ENCODE peak calls at places on chromosomes 12 and 14, in four cellular contexts. One of them, this sample, is unnamed. For H3K4me1, the result is how much of the 10 kb centered on the place peaks cover.

GRCh38 chr12:106303202-106303820 is 778 bp downstream of the TCP11L2 start:
- DNase-seq in right atrium auricular region: peak
- DNase-seq in adrenal gland: peak
- DNase-seq in ascending aorta: peak
- DNase-seq in this sample: peak

GRCh38 chr14:78968249-78968648 is 798.1 kb downstream of the NRXN3 start:
- DNase-seq in right atrium auricular region: no peak
- DNase-seq in adrenal gland: no peak
- DNase-seq in ascending aorta: peak
- DNase-seq in this sample: no peak

GRCh38 chr14:52950410-52950897 is 396 bp downstream of the FERMT2 start:
- DNase-seq in right atrium auricular region: peak
- DNase-seq in adrenal gland: peak
- DNase-seq in ascending aorta: peak
- DNase-seq in this sample: peak

GRCh38 chr14:106141242-106142220 is 615.1 kb downstream of the TMEM121 start:
- DNase-seq in right atrium auricular region: no peak
- DNase-seq in adrenal gland: no peak
- DNase-seq in ascending aorta: no peak
- DNase-seq in this sample: no peak

GRCh38 chr14:61973981-61974380 is 211.8 kb downstream of the SNAPC1 start:
- DNase-seq in right atrium auricular region: no peak
- DNase-seq in adrenal gland: no peak
- DNase-seq in ascending aorta: no peak
- DNase-seq in this sample: no peak

GRCh38 chr14:36132826-36133225 is 43.7 kb downstream of the PTCSC3 start:
- DNase-seq in right atrium auricular region: no peak
- DNase-seq in adrenal gland: no peak
- DNase-seq in ascending aorta: no peak
- DNase-seq in this sample: no peak

GRCh38 chr12:27965411-27965810 is 7.1 kb downstream of the PTHLH start:
- DNase-seq in right atrium auricular region: no peak
- DNase-seq in adrenal gland: no peak
- DNase-seq in ascending aorta: no peak
- DNase-seq in this sample: no peak

GRCh38 chr14:100398044-100398443 is 74.9 kb downstream of the SLC25A47 start:
- DNase-seq in right atrium auricular region: no peak
- DNase-seq in adrenal gland: no peak
- DNase-seq in ascending aorta: no peak
- DNase-seq in this sample: no peak

GRCh38 chr14:23364164-23364571 is 804 bp downstream of the EFS start:
- DNase-seq in right atrium auricular region: peak
- DNase-seq in adrenal gland: no peak
- DNase-seq in ascending aorta: peak
- DNase-seq in this sample: peak

GRCh38 chr14:37093364-37093763 is 79.0 kb downstream of the SLC25A21 start:
- DNase-seq in right atrium auricular region: no peak
- DNase-seq in adrenal gland: no peak
- DNase-seq in ascending aorta: no peak
- DNase-seq in this sample: no peak

GRCh38 chr14:51719970-51720369 is 68.3 kb downstream of the FRMD6 start:
- DNase-seq in right atrium auricular region: no peak
- DNase-seq in adrenal gland: no peak
- DNase-seq in ascending aorta: no peak
- DNase-seq in this sample: no peak

GRCh38 chr12:14602128-14602527 is 34.4 kb upstream of the PLBD1 start:
- DNase-seq in right atrium auricular region: no peak
- DNase-seq in adrenal gland: no peak
- DNase-seq in ascending aorta: no peak
- DNase-seq in this sample: no peak

GRCh38 chr12:115785548-115785947 is 491.9 kb downstream of the MED13L start:
- DNase-seq in right atrium auricular region: no peak
- DNase-seq in adrenal gland: no peak
- DNase-seq in ascending aorta: no peak
- DNase-seq in this sample: no peak

GRCh38 chr12:111393700-111394275 is 11.9 kb upstream of the SH2B3 start:
- DNase-seq in right atrium auricular region: peak
- DNase-seq in adrenal gland: peak
- DNase-seq in ascending aorta: no peak
- DNase-seq in this sample: no peak

GRCh38 chr14:54574528-54574927 is 7.6 kb downstream of the SAMD4A start:
- DNase-seq in right atrium auricular region: no peak
- DNase-seq in adrenal gland: no peak
- DNase-seq in ascending aorta: no peak
- DNase-seq in this sample: no peak

GRCh38 chr12:123767613-123768012 is 5.5 kb downstream of the DNAH10 start:
- DNase-seq in right atrium auricular region: no peak
- DNase-seq in adrenal gland: no peak
- DNase-seq in ascending aorta: no peak
- DNase-seq in this sample: no peak

GRCh38 chr14:99688629-99689028 is 4.5 kb downstream of the CYP46A1 start:
- DNase-seq in right atrium auricular region: peak
- DNase-seq in adrenal gland: no peak
- DNase-seq in ascending aorta: no peak
- DNase-seq in this sample: no peak

GRCh38 chr12:46256942-46257341 is 11.9 kb downstream of the SLC38A1 start:
- DNase-seq in right atrium auricular region: no peak
- DNase-seq in adrenal gland: no peak
- DNase-seq in ascending aorta: no peak
- DNase-seq in this sample: no peak

GRCh38 chr14:54087376-54087775 is 130.8 kb upstream of the BMP4 start:
- DNase-seq in right atrium auricular region: no peak
- DNase-seq in adrenal gland: no peak
- DNase-seq in ascending aorta: no peak
- DNase-seq in this sample: no peak

GRCh38 chr12:321606-322326 is 59.1 kb upstream of the SLC6A13 start:
- DNase-seq in right atrium auricular region: no peak
- DNase-seq in adrenal gland: no peak
- DNase-seq in ascending aorta: no peak
- DNase-seq in this sample: no peak

GRCh38 chr14:35121026-35121886 is 534 bp downstream of the PPP2R3C start:
- DNase-seq in right atrium auricular region: no peak
- DNase-seq in adrenal gland: peak
- DNase-seq in ascending aorta: no peak
- DNase-seq in this sample: peak

GRCh38 chr14:102993523-102993922 is 63.8 kb downstream of the CDC42BPB start:
- DNase-seq in right atrium auricular region: no peak
- DNase-seq in adrenal gland: no peak
- DNase-seq in ascending aorta: no peak
- DNase-seq in this sample: no peak

GRCh38 chr12:52573743-52574142 is at the start of gene KRT74:
- DNase-seq in right atrium auricular region: no peak
- DNase-seq in adrenal gland: no peak
- DNase-seq in ascending aorta: no peak
- DNase-seq in this sample: no peak

GRCh38 chr12:121003650-121004049 is 12.6 kb downstream of the C12orf43 start:
- DNase-seq in right atrium auricular region: no peak
- DNase-seq in adrenal gland: no peak
- DNase-seq in ascending aorta: no peak
- DNase-seq in this sample: no peak

GRCh38 chr14:54120260-54120659 is 163.6 kb upstream of the BMP4 start:
- DNase-seq in right atrium auricular region: no peak
- DNase-seq in adrenal gland: no peak
- DNase-seq in ascending aorta: no peak
- DNase-seq in this sample: no peak

GRCh38 chr14:59918824-59919581 is 941 bp upstream of the LRRC9 start:
- DNase-seq in right atrium auricular region: no peak
- DNase-seq in adrenal gland: peak
- DNase-seq in ascending aorta: no peak
- DNase-seq in this sample: no peak

GRCh38 chr14:24690492-24690891 is 56.5 kb upstream of the GZMB start:
- DNase-seq in right atrium auricular region: no peak
- DNase-seq in adrenal gland: no peak
- DNase-seq in ascending aorta: no peak
- DNase-seq in this sample: no peak

GRCh38 chr12:45518516-45519235 is 210.8 kb upstream of the ARID2 start:
- DNase-seq in right atrium auricular region: no peak
- DNase-seq in adrenal gland: no peak
- DNase-seq in ascending aorta: no peak
- DNase-seq in this sample: no peak

GRCh38 chr14:69480136-69480535 is 4.4 kb upstream of the PLEKHD1 start:
- DNase-seq in right atrium auricular region: no peak
- DNase-seq in adrenal gland: no peak
- DNase-seq in ascending aorta: no peak
- DNase-seq in this sample: no peak

GRCh38 chr12:3453947-3454675 is 36.9 kb upstream of the PRMT8 start:
- DNase-seq in right atrium auricular region: no peak
- DNase-seq in adrenal gland: no peak
- DNase-seq in ascending aorta: no peak
- DNase-seq in this sample: no peak

GRCh38 chr12:30908389-30909087 is 18.0 kb upstream of the TSPAN11 start:
- DNase-seq in right atrium auricular region: no peak
- DNase-seq in adrenal gland: no peak
- DNase-seq in ascending aorta: no peak
- DNase-seq in this sample: no peak

GRCh38 chr14:59268858-59269257 is 80.4 kb downstream of the DAAM1 start:
- DNase-seq in right atrium auricular region: no peak
- DNase-seq in adrenal gland: no peak
- DNase-seq in ascending aorta: no peak
- DNase-seq in this sample: no peak

GRCh38 chr12:75878382-75878720 is 153.2 kb downstream of the PHLDA1 start:
- DNase-seq in right atrium auricular region: no peak
- DNase-seq in adrenal gland: peak
- DNase-seq in ascending aorta: no peak
- DNase-seq in this sample: no peak

GRCh38 chr14:75445958-75446357 is 18.1 kb downstream of the JDP2 start:
- DNase-seq in right atrium auricular region: no peak
- DNase-seq in adrenal gland: no peak
- DNase-seq in ascending aorta: no peak
- DNase-seq in this sample: no peak

GRCh38 chr14:69224946-69225345 is 33.6 kb downstream of the EXD2 start:
- DNase-seq in right atrium auricular region: no peak
- DNase-seq in adrenal gland: no peak
- DNase-seq in ascending aorta: no peak
- DNase-seq in this sample: no peak

GRCh38 chr12:87848248-87848868 is 180.8 kb downstream of the C12orf50 start:
- DNase-seq in right atrium auricular region: no peak
- DNase-seq in adrenal gland: no peak
- DNase-seq in ascending aorta: no peak
- DNase-seq in this sample: no peak

GRCh38 chr12:93780115-93780641 is 103.0 kb downstream of the CRADD start:
- DNase-seq in right atrium auricular region: no peak
- DNase-seq in adrenal gland: no peak
- DNase-seq in ascending aorta: no peak
- DNase-seq in this sample: no peak

GRCh38 chr12:20628388-20628787 is 66.7 kb upstream of the SLCO1C1 start:
- DNase-seq in right atrium auricular region: no peak
- DNase-seq in adrenal gland: no peak
- DNase-seq in ascending aorta: no peak
- DNase-seq in this sample: no peak

GRCh38 chr14:33602396-33602795 is 348.5 kb downstream of the EGLN3 start:
- DNase-seq in right atrium auricular region: no peak
- DNase-seq in adrenal gland: no peak
- DNase-seq in ascending aorta: no peak
- DNase-seq in this sample: no peak

GRCh38 chr12:42180990-42181611 is 36.4 kb upstream of the GXYLT1 start:
- DNase-seq in right atrium auricular region: no peak
- DNase-seq in adrenal gland: no peak
- DNase-seq in ascending aorta: no peak
- DNase-seq in this sample: no peak

GRCh38 chr12:64086946-64087345 is 135.2 kb downstream of the KICS2 start:
- DNase-seq in right atrium auricular region: no peak
- DNase-seq in adrenal gland: no peak
- DNase-seq in ascending aorta: no peak
- DNase-seq in this sample: no peak
- H3K4me1 ChIP-seq in right atrium auricular region: under half
- H3K4me1 ChIP-seq in adrenal gland: half or more
- H3K4me1 ChIP-seq in ascending aorta: under half
- H3K4me1 ChIP-seq in this sample: under half

GRCh38 chr14:76812093-76812421 is 625 bp downstream of the ANGEL1 start:
- DNase-seq in right atrium auricular region: no peak
- DNase-seq in adrenal gland: no peak
- DNase-seq in ascending aorta: no peak
- DNase-seq in this sample: no peak
- H3K27ac ChIP-seq in right atrium auricular region: peak
- H3K27ac ChIP-seq in adrenal gland: peak
- H3K27ac ChIP-seq in ascending aorta: peak
- H3K27ac ChIP-seq in this sample: peak

GRCh38 chr12:131950182-131950913 is 606 bp downstream of the EP400 start:
- DNase-seq in right atrium auricular region: peak
- DNase-seq in adrenal gland: peak
- DNase-seq in ascending aorta: peak
- DNase-seq in this sample: no peak

GRCh38 chr12:131946757-131947156 is 3.0 kb upstream of the EP400 start:
- DNase-seq in right atrium auricular region: peak
- DNase-seq in adrenal gland: no peak
- DNase-seq in ascending aorta: no peak
- DNase-seq in this sample: no peak

GRCh38 chr12:131948166-131948712 is 1.5 kb upstream of the EP400 start:
- DNase-seq in right atrium auricular region: peak
- DNase-seq in adrenal gland: no peak
- DNase-seq in ascending aorta: no peak
- DNase-seq in this sample: no peak

GRCh38 chr12:131947482-131948027 is 2.2 kb upstream of the EP400 start:
- DNase-seq in right atrium auricular region: peak
- DNase-seq in adrenal gland: no peak
- DNase-seq in ascending aorta: no peak
- DNase-seq in this sample: no peak

GRCh38 chr12:131949431-131950181 is at the start of gene EP400:
- DNase-seq in right atrium auricular region: peak
- DNase-seq in adrenal gland: peak
- DNase-seq in ascending aorta: peak
- DNase-seq in this sample: peak
- H3K4me1 ChIP-seq in right atrium auricular region: under half
- H3K4me1 ChIP-seq in adrenal gland: under half
- H3K4me1 ChIP-seq in ascending aorta: under half
- H3K4me1 ChIP-seq in this sample: under half

DNA sequence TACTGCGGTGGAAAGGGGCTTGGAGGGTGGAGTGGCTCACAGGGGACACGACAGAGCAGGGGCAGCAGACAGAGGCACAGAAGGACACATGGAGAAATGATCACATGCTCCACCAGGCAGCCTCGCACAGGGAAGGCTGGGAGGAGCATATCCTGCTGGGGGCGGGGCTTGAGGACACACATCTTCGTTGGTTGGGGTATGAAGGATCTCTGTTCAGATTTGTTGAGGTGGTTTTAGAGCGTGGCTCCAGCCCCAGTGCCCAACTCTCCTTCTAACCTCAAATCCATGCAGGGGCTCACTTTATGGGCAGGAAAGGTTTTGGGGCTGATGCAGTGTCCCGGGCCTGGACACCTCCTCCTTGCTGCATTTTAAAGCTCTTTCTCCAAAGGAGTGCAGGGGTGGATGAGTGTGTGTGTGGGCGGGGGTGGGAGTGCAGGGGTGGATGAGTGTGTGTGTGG is 741 bp upstream of the P3H3 start:
- DNase-seq in right atrium auricular region: peak
- DNase-seq in adrenal gland: peak
- DNase-seq in ascending aorta: peak
- DNase-seq in this sample: peak
- H3K27ac ChIP-seq in right atrium auricular region: peak
- H3K27ac ChIP-seq in adrenal gland: peak
- H3K27ac ChIP-seq in ascending aorta: peak
- H3K27ac ChIP-seq in this sample: peak